ENCODE peak calls at places on chromosomes 12 and 14, in five cellular contexts. One of them, this sample, is unnamed.
A peak's percentile ranks its signal among the peaks of the same experiment; 100 is the strongest.

GRCh38 chr12:26156201-26156871 is 31.5 kb upstream of the BHLHE41 start:
- DNase-seq in naive thymus-derived CD4-positive, alpha-beta T cell: no peak
- DNase-seq in mesendoderm: no peak
- DNase-seq in effector memory CD4-positive, alpha-beta T cell: no peak
- DNase-seq in PC-3: no peak
- DNase-seq in this sample: no peak

GRCh38 chr12:65305346-65305950 is 27.0 kb downstream of the MSRB3 start:
- DNase-seq in naive thymus-derived CD4-positive, alpha-beta T cell: no peak
- DNase-seq in mesendoderm: no peak
- DNase-seq in effector memory CD4-positive, alpha-beta T cell: no peak
- DNase-seq in PC-3: no peak
- DNase-seq in this sample: no peak

GRCh38 chr12:68063900-68064590 is 74.8 kb downstream of the IFNG-AS1 start:
- DNase-seq in naive thymus-derived CD4-positive, alpha-beta T cell: no peak
- DNase-seq in mesendoderm: no peak
- DNase-seq in effector memory CD4-positive, alpha-beta T cell: no peak
- DNase-seq in PC-3: no peak
- DNase-seq in this sample: no peak

GRCh38 chr14:65637780-65638179 is 225.2 kb downstream of the FUT8 start:
- DNase-seq in naive thymus-derived CD4-positive, alpha-beta T cell: no peak
- DNase-seq in mesendoderm: no peak
- DNase-seq in effector memory CD4-positive, alpha-beta T cell: no peak
- DNase-seq in PC-3: no peak
- DNase-seq in this sample: no peak

GRCh38 chr14:80110721-80111120 is 100.6 kb downstream of the DIO2 start:
- DNase-seq in naive thymus-derived CD4-positive, alpha-beta T cell: no peak
- DNase-seq in mesendoderm: no peak
- DNase-seq in effector memory CD4-positive, alpha-beta T cell: no peak
- DNase-seq in PC-3: no peak
- DNase-seq in this sample: no peak

GRCh38 chr14:50784683-50785505 is 46.1 kb downstream of the NIN start:
- DNase-seq in naive thymus-derived CD4-positive, alpha-beta T cell: no peak
- DNase-seq in mesendoderm: no peak
- DNase-seq in effector memory CD4-positive, alpha-beta T cell: no peak
- DNase-seq in PC-3: no peak
- DNase-seq in this sample: no peak

GRCh38 chr14:75861161-75861621 is 120.6 kb downstream of the TGFB3 start:
- DNase-seq in naive thymus-derived CD4-positive, alpha-beta T cell: no peak
- DNase-seq in mesendoderm: peak; percentile 39
- DNase-seq in effector memory CD4-positive, alpha-beta T cell: no peak
- DNase-seq in PC-3: peak; percentile 56
- DNase-seq in this sample: no peak

GRCh38 chr12:72017054-72017651 is 78.5 kb downstream of the TPH2 start:
- DNase-seq in naive thymus-derived CD4-positive, alpha-beta T cell: peak; percentile 50
- DNase-seq in mesendoderm: peak; percentile 77
- DNase-seq in effector memory CD4-positive, alpha-beta T cell: peak; percentile 12
- DNase-seq in PC-3: peak; percentile 87
- DNase-seq in this sample: no peak

GRCh38 chr14:68016243-68016914 is 196.8 kb downstream of the RAD51B start:
- DNase-seq in naive thymus-derived CD4-positive, alpha-beta T cell: no peak
- DNase-seq in mesendoderm: no peak
- DNase-seq in effector memory CD4-positive, alpha-beta T cell: no peak
- DNase-seq in PC-3: no peak
- DNase-seq in this sample: no peak

GRCh38 chr12:12744556-12745305 is 27.6 kb downstream of the CDKN1B start:
- DNase-seq in naive thymus-derived CD4-positive, alpha-beta T cell: no peak
- DNase-seq in mesendoderm: no peak
- DNase-seq in effector memory CD4-positive, alpha-beta T cell: no peak
- DNase-seq in PC-3: no peak
- DNase-seq in this sample: no peak

GRCh38 chr14:36383674-36384421 is 63.4 kb upstream of the MBIP start:
- DNase-seq in naive thymus-derived CD4-positive, alpha-beta T cell: no peak
- DNase-seq in mesendoderm: no peak
- DNase-seq in effector memory CD4-positive, alpha-beta T cell: no peak
- DNase-seq in PC-3: no peak
- DNase-seq in this sample: no peak

GRCh38 chr12:4228122-4228580 is 45.4 kb upstream of the CCND2 start:
- DNase-seq in naive thymus-derived CD4-positive, alpha-beta T cell: no peak
- DNase-seq in mesendoderm: peak; percentile 91
- DNase-seq in effector memory CD4-positive, alpha-beta T cell: no peak
- DNase-seq in PC-3: no peak
- DNase-seq in this sample: no peak

DNA sequence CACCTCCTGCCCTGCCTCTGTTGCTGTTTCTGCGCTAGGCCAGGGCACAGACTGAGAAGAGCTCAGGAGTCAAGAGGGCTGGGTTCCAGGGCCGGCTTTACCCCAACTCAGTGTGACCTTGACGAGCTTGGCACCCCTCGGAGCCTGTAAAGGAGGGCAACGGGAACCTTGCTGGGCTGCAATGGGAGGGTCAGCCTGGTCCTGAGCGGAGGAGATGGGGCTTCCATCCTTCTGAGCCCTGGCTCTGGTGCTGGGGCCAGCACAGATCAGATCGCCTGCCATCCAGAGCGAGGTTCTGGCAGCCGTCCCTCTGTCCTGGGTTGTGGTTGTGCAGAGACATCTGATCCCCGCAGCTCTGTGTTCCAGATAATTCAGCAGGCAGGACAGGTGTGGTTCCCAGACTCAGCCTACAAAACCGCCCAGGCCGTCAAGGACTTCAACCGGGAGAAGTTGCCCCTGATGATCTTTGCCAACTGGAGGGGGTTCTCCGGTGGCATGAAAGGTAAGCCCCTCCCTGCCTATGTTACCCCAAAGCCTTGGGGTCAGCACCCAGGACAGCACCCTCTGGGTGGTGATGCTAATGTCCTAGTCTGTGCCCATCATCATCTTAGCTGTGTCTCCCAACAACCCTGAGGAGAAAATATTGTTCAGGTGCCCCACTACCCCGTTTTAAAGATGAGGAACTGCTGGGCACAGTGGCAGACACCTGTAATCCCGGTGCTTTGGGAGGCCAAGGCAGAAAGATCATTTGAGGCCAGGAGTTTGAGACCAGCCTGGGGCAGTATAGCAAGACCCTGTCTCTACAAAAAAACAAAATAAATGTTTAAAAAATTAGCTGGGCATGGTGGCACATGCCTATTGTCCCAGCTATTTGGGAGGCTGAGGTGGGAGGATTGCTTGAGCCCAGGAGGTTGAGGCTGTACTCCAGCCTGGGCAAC is 50.2 kb downstream of the FOXN4 start:
- DNase-seq in naive thymus-derived CD4-positive, alpha-beta T cell: no peak
- DNase-seq in mesendoderm: no peak
- DNase-seq in effector memory CD4-positive, alpha-beta T cell: no peak
- DNase-seq in PC-3: no peak
- DNase-seq in this sample: no peak
- H3K4me3 ChIP-seq in naive thymus-derived CD4-positive, alpha-beta T cell: no peak overlapping the region
- H3K4me3 ChIP-seq in mesendoderm: no peak overlapping the region
- H3K4me3 ChIP-seq in effector memory CD4-positive, alpha-beta T cell: no peak overlapping the region
- H3K4me3 ChIP-seq in PC-3: no peak overlapping the region
- H3K4me3 ChIP-seq in this sample: no peak overlapping the region

GRCh38 chr14:95360828-95361227 is 41.1 kb upstream of the CLMN start:
- DNase-seq in naive thymus-derived CD4-positive, alpha-beta T cell: no peak
- DNase-seq in mesendoderm: peak; percentile 67
- DNase-seq in effector memory CD4-positive, alpha-beta T cell: no peak
- DNase-seq in PC-3: no peak
- DNase-seq in this sample: no peak
- H3K4me3 ChIP-seq in naive thymus-derived CD4-positive, alpha-beta T cell: no peak overlapping the region
- H3K4me3 ChIP-seq in mesendoderm: no peak overlapping the region
- H3K4me3 ChIP-seq in effector memory CD4-positive, alpha-beta T cell: no peak overlapping the region
- H3K4me3 ChIP-seq in PC-3: no peak overlapping the region
- H3K4me3 ChIP-seq in this sample: no peak overlapping the region

GRCh38 chr12:38669530-38669929 is 235.9 kb downstream of the CPNE8 start:
- DNase-seq in naive thymus-derived CD4-positive, alpha-beta T cell: no peak
- DNase-seq in mesendoderm: peak; percentile 62
- DNase-seq in effector memory CD4-positive, alpha-beta T cell: no peak
- DNase-seq in PC-3: no peak
- DNase-seq in this sample: no peak
- H3K4me3 ChIP-seq in naive thymus-derived CD4-positive, alpha-beta T cell: no peak overlapping the region
- H3K4me3 ChIP-seq in mesendoderm: no peak overlapping the region
- H3K4me3 ChIP-seq in effector memory CD4-positive, alpha-beta T cell: no peak overlapping the region
- H3K4me3 ChIP-seq in PC-3: no peak overlapping the region
- H3K4me3 ChIP-seq in this sample: no peak overlapping the region

GRCh38 chr14:102579696-102580551 is 12.5 kb upstream of the RCOR1 start:
- DNase-seq in naive thymus-derived CD4-positive, alpha-beta T cell: no peak
- DNase-seq in mesendoderm: no peak
- DNase-seq in effector memory CD4-positive, alpha-beta T cell: no peak
- DNase-seq in PC-3: peak; percentile 81
- DNase-seq in this sample: no peak
- H3K4me3 ChIP-seq in naive thymus-derived CD4-positive, alpha-beta T cell: no peak overlapping the region
- H3K4me3 ChIP-seq in mesendoderm: no peak overlapping the region
- H3K4me3 ChIP-seq in effector memory CD4-positive, alpha-beta T cell: no peak overlapping the region
- H3K4me3 ChIP-seq in PC-3: no peak overlapping the region
- H3K4me3 ChIP-seq in this sample: no peak overlapping the region

DNA sequence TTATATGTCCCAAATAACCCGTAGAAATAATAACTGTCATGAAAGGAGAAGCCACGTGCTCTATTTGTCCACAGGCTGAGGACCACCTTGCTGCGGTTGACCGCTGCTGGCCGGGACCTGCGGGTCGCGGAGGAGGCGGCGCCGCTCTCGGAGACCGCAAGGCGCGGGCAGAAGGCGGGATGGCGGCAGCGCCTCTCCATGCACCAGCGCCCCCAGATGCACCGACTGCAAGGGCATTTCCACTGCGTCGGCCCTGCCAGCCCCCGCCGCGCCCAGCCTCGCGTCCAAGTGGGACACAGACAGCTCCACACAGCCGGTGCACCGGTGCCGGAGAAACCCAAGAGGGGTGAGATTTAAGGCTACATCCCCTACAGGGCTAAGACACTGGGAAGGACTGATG is 21.0 kb downstream of the RPGRIP1 start:
- DNase-seq in naive thymus-derived CD4-positive, alpha-beta T cell: peak; percentile 9
- DNase-seq in mesendoderm: peak; percentile 40
- DNase-seq in effector memory CD4-positive, alpha-beta T cell: no peak
- DNase-seq in PC-3: no peak
- DNase-seq in this sample: no peak
- H3K4me3 ChIP-seq in naive thymus-derived CD4-positive, alpha-beta T cell: peak overlapping the region; percentile 6
- H3K4me3 ChIP-seq in mesendoderm: no peak overlapping the region
- H3K4me3 ChIP-seq in effector memory CD4-positive, alpha-beta T cell: no peak overlapping the region
- H3K4me3 ChIP-seq in PC-3: peak overlapping the region; percentile 60
- H3K4me3 ChIP-seq in this sample: peak overlapping the region; percentile 5

This sample was measured in RWPE2.